ENCODE peak calls at places on chromosomes 12 and 14, in eight cellular contexts. One of them, this sample, is unnamed.

GRCh38 chr14:65788876-65789859 is 376.6 kb downstream of the FUT8 start:
- DNase-seq in lower lobe of right lung: no peak
- DNase-seq in AG04450: no peak
- DNase-seq in HL-60: no peak
- DNase-seq in ascending aorta: no peak
- DNase-seq in astrocyte of the spinal cord: no peak
- DNase-seq in nephron progenitor cell: no peak
- DNase-seq in foreskin fibroblast: peak
- DNase-seq in this sample: no peak

GRCh38 chr12:108634225-108634795 is 616 bp upstream of the SELPLG start:
- DNase-seq in foreskin fibroblast: no peak
- DNase-seq in lower lobe of right lung: peak
- DNase-seq in HL-60: peak
- DNase-seq in AG04450: no peak
- DNase-seq in ascending aorta: no peak
- DNase-seq in astrocyte of the spinal cord: no peak
- DNase-seq in nephron progenitor cell: no peak
- DNase-seq in this sample: no peak

GRCh38 chr14:84468153-84468552 is 1061.8 kb upstream of the FLRT2 start:
- DNase-seq in nephron progenitor cell: no peak
- DNase-seq in astrocyte of the spinal cord: no peak
- DNase-seq in ascending aorta: no peak
- DNase-seq in foreskin fibroblast: peak
- DNase-seq in lower lobe of right lung: no peak
- DNase-seq in HL-60: no peak
- DNase-seq in AG04450: no peak
- DNase-seq in this sample: no peak

GRCh38 chr12:132075026-132075713 is 68.9 kb downstream of the DDX51 start:
- DNase-seq in ascending aorta: no peak
- DNase-seq in astrocyte of the spinal cord: no peak
- DNase-seq in foreskin fibroblast: peak
- DNase-seq in HL-60: no peak
- DNase-seq in nephron progenitor cell: no peak
- DNase-seq in lower lobe of right lung: no peak
- DNase-seq in AG04450: no peak
- DNase-seq in this sample: no peak

GRCh38 chr12:110281549-110282342 is 699 bp downstream of the ATP2A2 start:
- DNase-seq in ascending aorta: no peak
- DNase-seq in foreskin fibroblast: peak
- DNase-seq in lower lobe of right lung: peak
- DNase-seq in nephron progenitor cell: peak
- DNase-seq in AG04450: no peak
- DNase-seq in astrocyte of the spinal cord: peak
- DNase-seq in HL-60: no peak
- DNase-seq in this sample: no peak

GRCh38 chr12:49761677-49762467 is 20.5 kb downstream of the TMBIM6 start:
- DNase-seq in lower lobe of right lung: no peak
- DNase-seq in nephron progenitor cell: no peak
- DNase-seq in AG04450: no peak
- DNase-seq in astrocyte of the spinal cord: no peak
- DNase-seq in HL-60: no peak
- DNase-seq in foreskin fibroblast: no peak
- DNase-seq in ascending aorta: no peak
- DNase-seq in this sample: no peak

GRCh38 chr14:63752449-63753169 is 24.7 kb upstream of the SGPP1 start:
- DNase-seq in lower lobe of right lung: no peak
- DNase-seq in astrocyte of the spinal cord: peak
- DNase-seq in nephron progenitor cell: no peak
- DNase-seq in AG04450: peak
- DNase-seq in foreskin fibroblast: peak
- DNase-seq in ascending aorta: no peak
- DNase-seq in HL-60: no peak
- DNase-seq in this sample: no peak

GRCh38 chr14:92955381-92955780 is 32.4 kb downstream of the CHGA start:
- DNase-seq in astrocyte of the spinal cord: no peak
- DNase-seq in ascending aorta: no peak
- DNase-seq in foreskin fibroblast: no peak
- DNase-seq in lower lobe of right lung: no peak
- DNase-seq in HL-60: no peak
- DNase-seq in nephron progenitor cell: no peak
- DNase-seq in AG04450: no peak
- DNase-seq in this sample: no peak

GRCh38 chr12:102513739-102514138 is 33.4 kb upstream of the IGF1 start:
- DNase-seq in ascending aorta: no peak
- DNase-seq in astrocyte of the spinal cord: no peak
- DNase-seq in lower lobe of right lung: no peak
- DNase-seq in nephron progenitor cell: no peak
- DNase-seq in foreskin fibroblast: peak
- DNase-seq in AG04450: no peak
- DNase-seq in HL-60: no peak
- DNase-seq in this sample: no peak

GRCh38 chr14:68522510-68523325 is 270.1 kb downstream of the ZFP36L1 start:
- DNase-seq in foreskin fibroblast: no peak
- DNase-seq in ascending aorta: no peak
- DNase-seq in astrocyte of the spinal cord: no peak
- DNase-seq in HL-60: no peak
- DNase-seq in AG04450: no peak
- DNase-seq in lower lobe of right lung: no peak
- DNase-seq in nephron progenitor cell: no peak
- DNase-seq in this sample: no peak

GRCh38 chr12:74945771-74946198 is 263.9 kb downstream of the KCNC2 start:
- DNase-seq in astrocyte of the spinal cord: no peak
- DNase-seq in foreskin fibroblast: no peak
- DNase-seq in lower lobe of right lung: no peak
- DNase-seq in AG04450: no peak
- DNase-seq in ascending aorta: no peak
- DNase-seq in HL-60: no peak
- DNase-seq in nephron progenitor cell: no peak
- DNase-seq in this sample: no peak

GRCh38 chr14:74840603-74841030 is 35.3 kb downstream of the PROX2 start:
- DNase-seq in nephron progenitor cell: no peak
- DNase-seq in ascending aorta: no peak
- DNase-seq in astrocyte of the spinal cord: no peak
- DNase-seq in foreskin fibroblast: no peak
- DNase-seq in HL-60: no peak
- DNase-seq in lower lobe of right lung: no peak
- DNase-seq in AG04450: no peak
- DNase-seq in this sample: no peak

DNA sequence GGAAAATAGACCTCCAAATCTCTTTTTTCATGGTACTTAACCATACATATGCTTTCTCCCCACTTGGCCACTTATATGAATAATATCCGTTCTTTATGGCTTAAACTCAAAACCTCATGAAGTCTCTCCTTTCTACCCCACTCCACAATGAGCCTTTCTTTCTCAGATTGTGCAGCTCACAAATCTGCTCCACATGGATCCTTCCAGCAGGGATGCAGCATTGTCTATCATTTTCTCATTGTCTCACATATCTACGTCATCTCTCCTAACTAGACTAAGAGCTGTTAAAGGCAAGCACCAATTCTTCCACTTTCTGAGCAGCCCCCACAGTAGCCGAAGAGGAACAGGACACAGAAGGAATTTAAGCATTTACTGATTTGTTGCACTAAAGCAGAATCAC is 106.4 kb downstream of the HECTD4 start:
- DNase-seq in AG04450: no peak
- DNase-seq in HL-60: no peak
- DNase-seq in nephron progenitor cell: no peak
- DNase-seq in astrocyte of the spinal cord: no peak
- DNase-seq in ascending aorta: no peak
- DNase-seq in foreskin fibroblast: no peak
- DNase-seq in lower lobe of right lung: no peak
- DNase-seq in this sample: no peak
- TF ChIP-seq CTCF in AG04450: no peak
- TF ChIP-seq CTCF in HL-60: no peak
- TF ChIP-seq CTCF in nephron progenitor cell: no peak
- TF ChIP-seq CTCF in astrocyte of the spinal cord: no peak
- TF ChIP-seq CTCF in ascending aorta: no peak
- TF ChIP-seq CTCF in foreskin fibroblast: no peak
- TF ChIP-seq CTCF in lower lobe of right lung: no peak
- TF ChIP-seq CTCF in this sample: no peak

GRCh38 chr14:50318031-50318626 is 6.0 kb downstream of the DMAC2L start:
- DNase-seq in HL-60: no peak
- DNase-seq in lower lobe of right lung: no peak
- DNase-seq in nephron progenitor cell: no peak
- DNase-seq in AG04450: no peak
- DNase-seq in foreskin fibroblast: peak
- DNase-seq in ascending aorta: no peak
- DNase-seq in astrocyte of the spinal cord: peak
- DNase-seq in this sample: no peak
- TF ChIP-seq CTCF in HL-60: peak
- TF ChIP-seq CTCF in lower lobe of right lung: peak
- TF ChIP-seq CTCF in nephron progenitor cell: peak
- TF ChIP-seq CTCF in AG04450: peak
- TF ChIP-seq CTCF in foreskin fibroblast: peak
- TF ChIP-seq CTCF in ascending aorta: peak
- TF ChIP-seq CTCF in astrocyte of the spinal cord: peak
- TF ChIP-seq CTCF in this sample: peak

DNA sequence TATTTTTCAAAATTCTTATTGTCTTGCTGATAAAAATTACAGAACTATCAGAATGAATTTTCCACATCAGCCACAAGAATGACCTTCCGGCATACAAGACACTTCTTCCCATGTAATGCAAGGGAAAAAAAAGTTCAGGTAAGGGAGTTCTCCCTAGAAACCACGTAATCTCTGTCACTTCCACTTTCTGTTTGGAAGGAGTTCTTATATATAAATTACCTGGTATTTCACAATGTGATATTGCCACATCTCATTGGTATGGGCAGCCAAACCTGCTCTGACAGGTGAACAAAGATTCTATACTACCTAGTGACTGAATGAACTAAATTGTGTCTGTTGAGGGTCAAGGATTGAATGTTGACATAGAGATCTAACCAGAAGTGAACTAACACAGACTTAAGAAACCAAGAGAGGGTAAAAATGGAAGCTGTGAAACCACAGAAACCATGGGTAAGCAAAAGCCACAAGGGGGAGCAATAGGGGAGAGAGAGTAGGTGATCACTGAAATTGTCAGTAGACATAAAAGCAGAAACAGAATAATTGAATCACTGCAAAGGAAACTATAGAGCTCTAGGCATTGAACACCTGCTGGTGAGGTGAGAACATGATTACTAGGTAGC is 161.3 kb downstream of the RPL10L start:
- DNase-seq in ascending aorta: no peak
- DNase-seq in AG04450: no peak
- DNase-seq in astrocyte of the spinal cord: no peak
- DNase-seq in HL-60: no peak
- DNase-seq in lower lobe of right lung: no peak
- DNase-seq in foreskin fibroblast: no peak
- DNase-seq in nephron progenitor cell: no peak
- DNase-seq in this sample: no peak
- TF ChIP-seq CTCF in ascending aorta: no peak
- TF ChIP-seq CTCF in AG04450: no peak
- TF ChIP-seq CTCF in astrocyte of the spinal cord: peak
- TF ChIP-seq CTCF in HL-60: no peak
- TF ChIP-seq CTCF in lower lobe of right lung: peak
- TF ChIP-seq CTCF in foreskin fibroblast: no peak
- TF ChIP-seq CTCF in nephron progenitor cell: peak
- TF ChIP-seq CTCF in this sample: peak

DNA sequence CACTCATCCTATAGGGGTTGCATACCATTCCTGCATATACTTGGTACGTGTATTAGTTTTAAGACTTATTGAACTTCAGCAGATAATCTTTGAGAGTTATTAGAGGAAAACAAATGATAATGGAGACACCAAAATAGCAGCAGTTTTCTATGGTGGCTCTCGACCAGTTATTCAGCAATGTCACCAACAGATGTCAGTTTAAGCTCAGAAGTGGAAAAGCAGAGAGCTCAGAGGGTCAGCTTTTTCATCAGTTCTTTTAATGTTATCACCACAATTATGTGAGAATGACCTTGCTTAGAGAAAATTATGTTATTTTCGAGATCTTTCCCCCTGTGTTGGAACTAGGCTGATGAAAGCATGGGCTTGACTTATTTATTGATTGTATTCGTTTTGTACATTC is 32.0 kb downstream of the PTPN11 start:
- DNase-seq in nephron progenitor cell: no peak
- DNase-seq in lower lobe of right lung: no peak
- DNase-seq in HL-60: no peak
- DNase-seq in astrocyte of the spinal cord: no peak
- DNase-seq in AG04450: no peak
- DNase-seq in ascending aorta: no peak
- DNase-seq in foreskin fibroblast: no peak
- DNase-seq in this sample: no peak
- TF ChIP-seq CTCF in nephron progenitor cell: no peak
- TF ChIP-seq CTCF in lower lobe of right lung: no peak
- TF ChIP-seq CTCF in HL-60: no peak
- TF ChIP-seq CTCF in astrocyte of the spinal cord: no peak
- TF ChIP-seq CTCF in AG04450: no peak
- TF ChIP-seq CTCF in ascending aorta: no peak
- TF ChIP-seq CTCF in foreskin fibroblast: no peak
- TF ChIP-seq CTCF in this sample: no peak

GRCh38 chr12:117685115-117685926 is 283.5 kb downstream of the KSR2 start:
- DNase-seq in HL-60: no peak
- DNase-seq in ascending aorta: no peak
- DNase-seq in astrocyte of the spinal cord: peak
- DNase-seq in lower lobe of right lung: no peak
- DNase-seq in nephron progenitor cell: peak
- DNase-seq in foreskin fibroblast: peak
- DNase-seq in AG04450: no peak
- DNase-seq in this sample: peak
- TF ChIP-seq CTCF in HL-60: no peak
- TF ChIP-seq CTCF in ascending aorta: no peak
- TF ChIP-seq CTCF in astrocyte of the spinal cord: peak
- TF ChIP-seq CTCF in lower lobe of right lung: no peak
- TF ChIP-seq CTCF in nephron progenitor cell: peak
- TF ChIP-seq CTCF in foreskin fibroblast: no peak
- TF ChIP-seq CTCF in AG04450: no peak
- TF ChIP-seq CTCF in this sample: peak

GRCh38 chr14:53963491-53964227 is 7.0 kb upstream of the BMP4 start:
- DNase-seq in lower lobe of right lung: peak
- DNase-seq in nephron progenitor cell: peak
- DNase-seq in ascending aorta: no peak
- DNase-seq in foreskin fibroblast: peak
- DNase-seq in HL-60: no peak
- DNase-seq in astrocyte of the spinal cord: peak
- DNase-seq in AG04450: no peak
- DNase-seq in this sample: peak
- TF ChIP-seq CTCF in lower lobe of right lung: peak
- TF ChIP-seq CTCF in nephron progenitor cell: peak
- TF ChIP-seq CTCF in ascending aorta: peak
- TF ChIP-seq CTCF in foreskin fibroblast: peak
- TF ChIP-seq CTCF in HL-60: no peak
- TF ChIP-seq CTCF in astrocyte of the spinal cord: peak
- TF ChIP-seq CTCF in AG04450: peak
- TF ChIP-seq CTCF in this sample: peak

This sample was measured in type B pancreatic cell.